ENCODE peak calls at places on chromosomes 13 and 19, in nine cellular contexts. L is GM12892; U is left kidney; K is keratinocyte; Y is GM04504; F is GM13976; O is cardiac fibroblast; D is activated T-cell treated with anti-CD3 and anti-CD28 coated beads, Interleukin-2, amount 50 U/mL, for 72 hours; H is NCI-H2081. W is an unnamed sample.

GRCh38 chr19:30754162-30754561 is 382.0 kb downstream of the ZNF536 start:
- DNase-seq in K (no peak), Y (no peak), F (no peak), O (no peak), D (no peak), L (no peak), U (no peak), H (no peak), W (no peak)

GRCh38 chr13:108437496-108437895 is 168.0 kb downstream of the TNFSF13B start:
- DNase-seq in F (no peak), Y (no peak), D (no peak), O (peak; percentile 40), H (no peak), L (no peak), U (no peak), K (no peak), W (no peak)

GRCh38 chr19:44626067-44626624 is 12.8 kb downstream of the IGSF23 start:
- DNase-seq in U (no peak), K (no peak), H (no peak), O (peak; percentile 98), D (no peak), F (no peak), Y (peak; percentile 98), L (no peak), W (no peak)

GRCh38 chr13:110306340-110306959 is 507 bp downstream of the COL4A1 start:
- DNase-seq in F (no peak), L (no peak), Y (no peak), O (peak; percentile 51), H (no peak), U (peak; percentile 79), K (no peak), D (no peak), W (no peak)

GRCh38 chr13:25489238-25489637 is 117.5 kb downstream of the ATP8A2 start:
- DNase-seq in Y (no peak), U (peak; percentile 66), O (no peak), H (peak; percentile 51), F (no peak), D (no peak), L (no peak), K (no peak), W (no peak)

GRCh38 chr13:48571121-48571901 is 38.4 kb upstream of the RCBTB2 start:
- DNase-seq in Y (peak; percentile 39), F (no peak), D (no peak), O (peak; percentile 70), L (no peak), U (peak; percentile 86), H (no peak), K (no peak), W (no peak)

GRCh38 chr13:45847554-45848224 is 3.9 kb downstream of the SIAH3 start:
- DNase-seq in H (no peak), L (no peak), Y (no peak), U (peak; percentile 63), F (peak; percentile 41), D (peak; percentile 17), K (no peak), O (no peak), W (peak; percentile 23)

GRCh38 chr13:30805603-30806011 is 70.3 kb downstream of the ALOX5AP start:
- DNase-seq in L (no peak), F (no peak), O (no peak), Y (no peak), K (no peak), U (peak; percentile 58), H (no peak), D (no peak), W (no peak)

GRCh38 chr19:50414850-50415660 is 3.7 kb upstream of the SPIB start:
- DNase-seq in Y (no peak), K (no peak), H (no peak), L (peak; percentile 93), D (peak; percentile 83), F (peak; percentile 94), U (peak; percentile 86), O (peak; percentile 69), W (peak; percentile 31)

GRCh38 chr19:35116085-35116801 is 620 bp downstream of the FXYD3 start:
- DNase-seq in U (no peak), O (no peak), L (no peak), H (no peak), K (no peak), F (no peak), Y (no peak), D (no peak), W (peak; percentile 96)

GRCh38 chr19:42111384-42111783 is 20.9 kb downstream of the POU2F2 start:
- DNase-seq in L (no peak), Y (peak; percentile 86), H (no peak), K (peak; percentile 66), D (no peak), O (peak; percentile 84), U (no peak), F (no peak), W (no peak)

GRCh38 chr19:5048091-5048726 is 79.3 kb downstream of the KDM4B start:
- DNase-seq in U (peak; percentile 92), L (peak; percentile 87), H (peak; percentile 56), D (peak; percentile 73), O (peak; percentile 74), Y (peak; percentile 67), F (peak; percentile 91), K (peak; percentile 66), W (peak; percentile 85)

GRCh38 chr19:38514812-38515633 is 81.5 kb downstream of the RYR1 start:
- DNase-seq in K (peak; percentile 2), H (peak; percentile 43), Y (peak; percentile 10), U (peak; percentile 90), O (peak; percentile 62), D (peak; percentile 85), F (peak; percentile 93), L (peak; percentile 91), W (peak; percentile 63)

GRCh38 chr19:13085673-13086072 is 17.0 kb downstream of the LYL1 start:
- DNase-seq in D (no peak), Y (no peak), K (no peak), F (no peak), O (no peak), H (no peak), L (no peak), U (no peak), W (no peak)

GRCh38 chr19:8084152-8084551 is 31.6 kb downstream of the CCL25 start:
- DNase-seq in L (no peak), F (no peak), H (no peak), Y (no peak), U (no peak), K (no peak), D (no peak), O (no peak), W (no peak)

GRCh38 chr19:13099073-13099999 is 3.3 kb downstream of the LYL1 start:
- DNase-seq in K (no peak), U (peak; percentile 70), D (peak; percentile 87), F (peak; percentile 86), O (peak; percentile 64), H (no peak), Y (peak; percentile 35), L (peak; percentile 71), W (peak; percentile 82)

GRCh38 chr13:101660711-101661110 is 208.2 kb downstream of the ITGBL1 start:
- DNase-seq in Y (no peak), K (no peak), F (no peak), L (no peak), D (no peak), O (no peak), U (no peak), H (no peak), W (no peak)

GRCh38 chr13:49241296-49241695 is 6.4 kb upstream of the CDADC1 start:
- DNase-seq in K (no peak), U (no peak), Y (no peak), O (no peak), F (no peak), L (no peak), D (no peak), H (no peak), W (no peak)

GRCh38 chr13:32940601-32941000 is 75.6 kb upstream of the KL start:
- DNase-seq in H (no peak), F (no peak), L (no peak), K (no peak), Y (no peak), U (peak; percentile 47), O (peak; percentile 53), D (no peak), W (peak; percentile 47)

GRCh38 chr13:53321301-53321700 is 292.7 kb downstream of the OLFM4 start:
- DNase-seq in Y (no peak), U (peak; percentile 75), H (no peak), D (no peak), K (no peak), L (no peak), F (no peak), O (no peak), W (no peak)

GRCh38 chr19:49497047-49497789 is 984 bp downstream of the RPS11 start:
- DNase-seq in D (peak; percentile 61), F (peak; percentile 61), L (peak; percentile 58), H (peak; percentile 54), O (peak; percentile 70), K (no peak), U (peak; percentile 68), Y (no peak), W (peak; percentile 26)

GRCh38 chr13:101149735-101150380 is 266.4 kb downstream of the NALCN start:
- DNase-seq in L (no peak), K (no peak), D (no peak), Y (peak; percentile 23), O (peak; percentile 70), F (no peak), U (peak; percentile 72), H (peak; percentile 21), W (no peak)

GRCh38 chr19:43575955-43576451 is 402 bp downstream of the PINLYP start:
- DNase-seq in L (no peak), D (no peak), F (no peak), O (no peak), U (peak; percentile 46), Y (no peak), H (no peak), K (no peak), W (peak; percentile 85)

GRCh38 chr13:82661126-82661525 is 1221.1 kb downstream of the SLITRK1 start:
- DNase-seq in L (no peak), F (no peak), Y (no peak), K (no peak), U (no peak), H (no peak), O (no peak), D (no peak), W (no peak)

GRCh38 chr13:36789730-36790129 is 29.3 kb upstream of the RFXAP start:
- DNase-seq in L (no peak), U (no peak), O (no peak), F (no peak), Y (no peak), K (no peak), D (no peak), H (no peak), W (no peak)

GRCh38 chr19:1942934-1943555 is 2.1 kb downstream of the CSNK1G2 start:
- DNase-seq in K (no peak), H (peak; percentile 12), F (no peak), D (peak; percentile 12), O (no peak), L (no peak), U (peak; percentile 41), Y (no peak), W (peak; percentile 49)

GRCh38 chr19:19405919-19406877 is 723 bp downstream of the GATAD2A start:
- DNase-seq in L (no peak), Y (peak; percentile 23), D (peak; percentile 77), U (peak; percentile 69), H (peak; percentile 38), O (peak; percentile 64), F (peak; percentile 58), K (no peak), W (peak; percentile 88)

GRCh38 chr19:39362682-39363657 is 20.7 kb downstream of the SAMD4B start:
- DNase-seq in H (no peak), K (no peak), F (no peak), L (no peak), O (peak; percentile 70), Y (peak; percentile 38), D (no peak), U (no peak), W (no peak)

W was measured in NCI-H69.